ENCODE peak calls at places on chromosomes 5 and 9, in ten cellular contexts. B is left ventricle myocardium inferior; A is NT2/D1; C is mammary epithelial cell; V is CD4-positive, alpha-beta T cell; Y is CD8-positive, alpha-beta memory T cell; F is body of pancreas; K is heart left ventricle; M is neuronal stem cell; T is transverse colon. R is an unnamed sample. For H3K9me3, the result is how much of the 10 kb centered on the place peaks cover.

GRCh38 chr9:99351647-99352046 is 129.6 kb downstream of the SEC61B start:
- DNase-seq in F (no peak), K (no peak), C (no peak), T (no peak), M (no peak), V (no peak), Y (no peak), A (no peak), B (no peak), R (no peak)

GRCh38 chr5:157680239-157680638 is 8.9 kb downstream of the C5orf52 start:
- DNase-seq in K (no peak), F (no peak), T (no peak), B (no peak), M (no peak), C (no peak), A (no peak), V (no peak), Y (no peak), R (no peak)

GRCh38 chr9:15087031-15087417 is 176.8 kb upstream of the FREM1 start:
- DNase-seq in M (no peak), A (no peak), K (no peak), T (no peak), B (no peak), F (no peak), C (no peak), V (no peak), Y (no peak), R (no peak)

GRCh38 chr5:104241051-104241450 is 678.5 kb upstream of the NUDT12 start:
- DNase-seq in M (no peak), C (peak), T (no peak), K (no peak), Y (no peak), A (no peak), F (no peak), B (no peak), V (no peak), R (no peak)

GRCh38 chr9:116369706-116370105 is 216.1 kb downstream of the PAPPA start:
- DNase-seq in B (no peak), F (no peak), T (no peak), V (no peak), Y (no peak), A (no peak), K (no peak), C (no peak), M (no peak), R (no peak)

GRCh38 chr5:132070460-132071337 is 2.9 kb upstream of the CSF2 start:
- DNase-seq in A (no peak), T (no peak), C (no peak), Y (no peak), K (no peak), F (no peak), V (no peak), B (no peak), M (no peak), R (no peak)

GRCh38 chr9:16385590-16386578 is 484.6 kb downstream of the BNC2 start:
- DNase-seq in A (no peak), B (no peak), K (no peak), V (no peak), T (no peak), Y (no peak), C (peak), F (no peak), M (no peak), R (no peak)

GRCh38 chr5:173010021-173010420 is 26.4 kb downstream of the ATP6V0E1 start:
- DNase-seq in F (no peak), M (no peak), A (no peak), V (no peak), K (no peak), T (no peak), C (peak), Y (no peak), B (no peak), R (no peak)

GRCh38 chr5:164184158-164184557 is 678.7 kb downstream of the MAT2B start:
- DNase-seq in V (no peak), M (peak), C (no peak), B (no peak), Y (no peak), F (no peak), K (no peak), T (no peak), A (no peak), R (no peak)

GRCh38 chr9:94639996-94640376 is 668 bp upstream of the FBP1 start:
- DNase-seq in K (no peak), V (no peak), C (no peak), T (peak), Y (no peak), F (no peak), A (peak), M (no peak), B (no peak), R (no peak)

GRCh38 chr5:175696139-175696854 is 38.4 kb downstream of the HRH2 start:
- DNase-seq in A (peak), M (peak), Y (peak), B (peak), F (peak), K (peak), T (peak), C (peak), V (peak), R (peak)

GRCh38 chr5:21649969-21650368 is 1203.2 kb downstream of the CDH12 start:
- DNase-seq in F (no peak), K (no peak), C (no peak), A (no peak), V (no peak), T (no peak), Y (no peak), M (no peak), B (no peak), R (no peak)

GRCh38 chr5:124735169-124735858 is 11.1 kb downstream of the ZNF608 start:
- DNase-seq in K (no peak), Y (no peak), A (no peak), M (no peak), T (peak), B (no peak), V (no peak), F (peak), C (no peak), R (no peak)

GRCh38 chr5:74895906-74896305 is 29.7 kb upstream of the FAM169A start:
- DNase-seq in K (peak), B (peak), M (no peak), V (no peak), F (peak), T (peak), A (no peak), C (peak), Y (no peak), R (no peak)

GRCh38 chr5:8340739-8341344 is 471.9 kb downstream of the MTRR start:
- DNase-seq in F (no peak), T (no peak), Y (no peak), V (no peak), C (peak), M (no peak), B (no peak), A (no peak), K (no peak), R (no peak)
- H3K9me3 ChIP-seq in F (under half), T (under half), Y (under half), V (under half), C (under half), M (under half), B (under half), A (under half), K (under half), R (under half)

DNA sequence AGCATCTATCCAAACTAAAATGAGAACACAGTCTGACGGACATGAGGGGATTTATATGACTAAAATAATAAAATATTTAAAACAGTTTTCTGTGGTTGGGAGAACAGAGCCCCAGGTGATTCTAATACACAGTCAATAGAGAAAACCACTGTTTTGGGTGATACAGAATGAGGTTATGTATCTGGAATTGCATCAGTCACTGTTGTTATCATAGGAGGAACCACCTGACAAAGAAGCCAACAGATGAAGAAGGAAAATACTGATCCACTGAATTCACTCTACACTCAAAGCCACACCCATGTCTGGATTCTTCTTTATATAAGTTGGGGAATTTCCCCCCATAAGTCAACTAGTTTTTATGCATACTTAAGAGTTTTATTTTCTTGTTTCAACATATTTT is 799.0 kb downstream of the TLR4 start:
- DNase-seq in V (no peak), M (no peak), A (no peak), K (no peak), F (no peak), C (peak), Y (no peak), T (no peak), B (no peak), R (no peak)
- H3K9me3 ChIP-seq in V (under half), M (under half), A (under half), K (under half), F (under half), C (under half), Y (under half), T (under half), B (under half), R (under half)

GRCh38 chr5:5219541-5219940 is 79.4 kb downstream of the ADAMTS16 start:
- DNase-seq in K (no peak), A (no peak), T (no peak), B (no peak), C (no peak), V (no peak), M (no peak), Y (no peak), F (no peak), R (no peak)
- H3K9me3 ChIP-seq in K (under half), A (under half), T (under half), B (under half), C (under half), V (under half), M (under half), Y (under half), F (under half), R (under half)

GRCh38 chr5:179112469-179113142 is 52.4 kb downstream of the ZNF354C start:
- DNase-seq in F (no peak), M (no peak), B (no peak), T (no peak), Y (no peak), V (no peak), A (no peak), C (no peak), K (no peak), R (no peak)

GRCh38 chr5:179114756-179115155 is 54.6 kb downstream of the ZNF354C start:
- DNase-seq in K (no peak), F (no peak), M (no peak), B (no peak), T (no peak), A (no peak), V (no peak), Y (no peak), C (no peak), R (no peak)

GRCh38 chr5:179111267-179112207 is 51.4 kb downstream of the ZNF354C start:
- DNase-seq in M (no peak), V (no peak), F (no peak), K (no peak), C (no peak), B (no peak), A (no peak), Y (no peak), T (no peak), R (no peak)

GRCh38 chr5:179113945-179114641 is 53.9 kb downstream of the ZNF354C start:
- DNase-seq in C (no peak), T (no peak), F (no peak), K (no peak), Y (no peak), A (no peak), B (no peak), V (no peak), M (no peak), R (no peak)

GRCh38 chr5:179113143-179113530 is 53.0 kb downstream of the ZNF354C start:
- DNase-seq in V (no peak), B (no peak), A (no peak), M (no peak), T (no peak), Y (no peak), C (no peak), K (no peak), F (no peak), R (no peak)
- H3K9me3 ChIP-seq in V (under half), B (half or more), A (under half), M (under half), T (under half), Y (under half), C (under half), K (under half), F (under half), R (under half)

GRCh38 chr5:3322642-3323041 is 273.0 kb upstream of the IRX1 start:
- DNase-seq in K (no peak), T (no peak), Y (no peak), M (no peak), F (no peak), V (no peak), A (no peak), C (no peak), B (no peak), R (no peak)

GRCh38 chr5:3323144-3323543 is 272.5 kb upstream of the IRX1 start:
- DNase-seq in K (no peak), B (no peak), M (no peak), Y (no peak), F (no peak), T (no peak), V (no peak), C (no peak), A (no peak), R (no peak)

GRCh38 chr5:3320317-3320865 is 275.2 kb upstream of the IRX1 start:
- DNase-seq in A (no peak), T (no peak), C (peak), V (no peak), K (no peak), M (no peak), Y (no peak), B (no peak), F (no peak), R (no peak)

GRCh38 chr5:3324421-3325101 is 271.1 kb upstream of the IRX1 start:
- DNase-seq in V (no peak), K (no peak), Y (no peak), F (no peak), M (no peak), A (no peak), C (no peak), B (no peak), T (no peak), R (no peak)

DNA sequence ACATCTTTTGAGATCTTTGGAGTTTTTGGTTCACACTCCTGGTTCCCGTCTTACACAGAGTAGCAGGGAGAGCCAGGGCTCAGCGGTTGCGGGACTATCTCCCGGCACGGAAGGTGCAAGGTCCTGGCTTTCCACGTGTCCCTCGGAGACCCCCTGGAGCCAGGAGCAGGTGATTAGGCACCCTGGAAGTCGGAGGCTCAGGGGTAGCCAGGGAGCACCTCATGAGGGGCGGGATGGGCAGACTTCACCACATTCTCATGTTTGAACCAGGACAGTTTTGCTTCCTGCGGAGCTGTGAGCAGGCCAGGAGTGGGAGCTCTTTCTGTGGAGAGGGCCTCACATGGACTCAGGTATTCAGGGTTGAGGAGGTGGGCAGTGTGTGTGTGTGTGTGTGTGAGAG is 273.7 kb upstream of the IRX1 start:
- DNase-seq in V (no peak), K (no peak), M (no peak), Y (no peak), A (no peak), C (no peak), B (no peak), T (no peak), F (no peak), R (no peak)
- H3K9me3 ChIP-seq in V (under half), K (under half), M (under half), Y (under half), A (under half), C (under half), B (under half), T (under half), F (under half), R (under half)

R was measured in T-helper 17 cell.